ENCODE peak calls at places on chromosomes 12 and 14, in six cellular contexts. T is tibial nerve, U is foreskin keratinocyte, G is pancreas, F is stomach, P is spleen. Y is an unnamed sample.
A peak's percentile ranks its signal among the peaks of the same experiment; 100 is the strongest.

GRCh38 chr12:122473543-122474323 is 27.0 kb downstream of the ZCCHC8 start:
- DNase-seq in P (no peak), F (peak; percentile 23), G (no peak), U (peak; percentile 29), T (no peak), Y (no peak)

GRCh38 chr12:133181238-133181959 is at the start of gene ZNF268:
- DNase-seq in P (peak; percentile 95), F (peak; percentile 94), U (peak; percentile 84), T (peak; percentile 73), G (peak; percentile 95), Y (peak; percentile 93)

GRCh38 chr14:56555921-56556570 is 23.6 kb upstream of the TMEM260 start:
- DNase-seq in T (no peak), G (no peak), U (peak; percentile 37), F (no peak), P (no peak), Y (no peak)

GRCh38 chr14:51167587-51168219 is 72.3 kb upstream of the TMX1 start:
- DNase-seq in T (no peak), U (no peak), G (no peak), P (no peak), F (no peak), Y (no peak)

GRCh38 chr14:74348735-74349463 is 628 bp downstream of the VRTN start:
- DNase-seq in F (no peak), U (no peak), P (no peak), G (no peak), T (no peak), Y (no peak)

GRCh38 chr12:2291182-2291832 is 238.5 kb downstream of the CACNA1C start:
- DNase-seq in F (no peak), U (no peak), G (peak; percentile 27), P (no peak), T (no peak), Y (no peak)

GRCh38 chr12:91172051-91172450 is 10.6 kb downstream of the DCN start:
- DNase-seq in P (no peak), G (no peak), T (no peak), U (no peak), F (no peak), Y (no peak)

GRCh38 chr12:120725659-120726509 is at the start of gene ACADS:
- DNase-seq in F (peak; percentile 94), P (peak; percentile 98), T (peak; percentile 76), G (peak; percentile 92), U (peak; percentile 58), Y (peak; percentile 95)

GRCh38 chr12:119642986-119643385 is 24.9 kb upstream of the PRKAB1 start:
- DNase-seq in F (no peak), T (no peak), P (no peak), G (no peak), U (no peak), Y (no peak)

GRCh38 chr12:16349132-16349463 is 1.7 kb downstream of the MGST1 start:
- DNase-seq in U (peak; percentile 76), T (peak; percentile 58), G (peak; percentile 73), P (no peak), F (peak; percentile 73), Y (no peak)

GRCh38 chr12:103877934-103878510 is 37.0 kb upstream of the NT5DC3 start:
- DNase-seq in F (peak; percentile 57), G (peak; percentile 61), U (peak; percentile 73), P (no peak), T (no peak), Y (no peak)

GRCh38 chr12:80472912-80473500 is 29.0 kb downstream of the PTPRQ start:
- DNase-seq in F (no peak), U (peak; percentile 56), T (no peak), P (no peak), G (no peak), Y (no peak)

GRCh38 chr12:75705749-75706719 is 194.6 kb upstream of the KRR1 start:
- DNase-seq in T (no peak), U (peak; percentile 20), P (no peak), F (no peak), G (no peak), Y (no peak)

GRCh38 chr14:103552011-103552797 is 10.3 kb downstream of the BAG5 start:
- DNase-seq in P (no peak), U (peak; percentile 74), F (no peak), T (no peak), G (no peak), Y (no peak)

GRCh38 chr12:31021809-31022492 is 51.7 kb upstream of the DDX11 start:
- DNase-seq in G (no peak), P (no peak), F (no peak), U (no peak), T (no peak), Y (no peak)

GRCh38 chr12:4005851-4006400 is 132.7 kb upstream of the PARP11 start:
- DNase-seq in G (no peak), F (no peak), P (no peak), U (no peak), T (no peak), Y (no peak)

GRCh38 chr12:22981711-22982110 is 356.7 kb downstream of the ETNK1 start:
- DNase-seq in T (no peak), G (no peak), F (no peak), U (peak; percentile 29), P (no peak), Y (no peak)

DNA sequence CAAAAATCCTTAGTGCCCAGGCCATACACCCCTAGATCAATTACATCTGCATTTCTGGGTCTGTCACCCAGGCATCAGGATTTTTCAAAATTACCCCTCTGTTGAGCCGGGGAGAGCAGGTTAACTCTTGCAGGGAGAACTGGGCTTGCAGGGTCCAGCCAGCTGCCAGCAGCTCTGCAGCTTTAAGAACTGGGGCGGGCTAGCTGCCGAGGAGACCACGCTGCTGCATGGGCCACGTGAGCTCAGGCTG is at the start of gene DGLUCY:
- DNase-seq in T (no peak), F (peak; percentile 80), U (no peak), P (peak; percentile 96), G (no peak), Y (peak; percentile 86)
- H3K4me1 ChIP-seq in T (no peaks in the 10 kb centered on the region), F (peaks cover 50% of the 10 kb centered on the region), U (peaks cover 10% of the 10 kb centered on the region), P (peaks cover 29% of the 10 kb centered on the region), G (peaks cover 31% of the 10 kb centered on the region), Y (peaks cover 31% of the 10 kb centered on the region)

DNA sequence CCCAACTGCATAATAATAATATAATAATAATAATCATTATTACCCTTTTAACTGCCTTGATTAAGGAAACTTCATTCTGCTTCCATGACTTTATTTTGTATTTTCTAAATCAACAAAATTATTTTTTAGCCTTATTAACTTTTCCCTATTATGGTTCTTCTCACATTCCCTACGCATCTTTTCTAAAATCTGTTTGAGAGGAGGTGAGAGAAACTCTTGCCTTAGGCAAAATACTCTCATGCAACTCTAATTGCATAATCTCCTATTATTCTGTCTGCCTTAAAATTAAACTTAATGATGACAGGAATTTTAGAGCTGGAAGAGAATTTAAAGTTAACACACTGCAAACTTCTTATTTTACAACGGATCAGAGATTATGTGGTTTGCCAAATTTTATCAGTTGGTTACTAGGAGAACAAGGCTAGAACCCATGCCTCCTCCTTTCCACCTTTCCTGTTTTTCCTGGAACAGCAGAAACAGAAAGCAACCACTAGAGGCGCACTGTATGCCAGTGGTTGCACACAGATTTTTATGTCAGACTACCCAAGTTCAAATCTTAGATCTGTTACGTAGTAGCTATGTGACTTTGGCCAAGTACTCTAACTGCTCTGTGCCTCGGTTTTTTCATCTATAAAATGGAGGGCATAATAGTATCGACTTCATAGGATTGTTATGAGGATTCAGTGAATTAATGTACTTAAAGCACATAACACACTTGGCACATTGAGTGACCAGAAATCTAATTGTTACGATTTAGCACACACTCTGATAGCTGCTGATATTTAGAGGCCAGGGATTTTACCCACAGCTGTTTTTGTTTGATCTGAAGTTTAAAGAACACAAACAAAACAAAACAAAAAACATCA is 4.4 kb upstream of the BRMS1L start:
- DNase-seq in U (peak; percentile 45), G (no peak), P (no peak), T (no peak), F (no peak), Y (no peak)
- TF ChIP-seq CTCF in U (peak; percentile 77), G (peak; percentile 75), P (peak; percentile 50), T (peak; percentile 37), F (peak; percentile 70), Y (peak; percentile 55)

GRCh38 chr14:105531088-105531957 is 4.9 kb downstream of the TMEM121 start:
- DNase-seq in P (peak; percentile 76), G (no peak), U (no peak), T (no peak), F (no peak), Y (no peak)

GRCh38 chr14:105528197-105528858 is 1.9 kb downstream of the TMEM121 start:
- DNase-seq in P (peak; percentile 95), G (peak; percentile 82), T (peak; percentile 59), F (peak; percentile 83), U (peak; percentile 36), Y (peak; percentile 86)

GRCh38 chr14:105528859-105529505 is 2.6 kb downstream of the TMEM121 start:
- DNase-seq in T (no peak), U (no peak), G (no peak), F (no peak), P (peak; percentile 82), Y (peak; percentile 62)

GRCh38 chr14:105530446-105531087 is 4.2 kb downstream of the TMEM121 start:
- DNase-seq in F (no peak), T (no peak), U (no peak), G (no peak), P (no peak), Y (no peak)

DNA sequence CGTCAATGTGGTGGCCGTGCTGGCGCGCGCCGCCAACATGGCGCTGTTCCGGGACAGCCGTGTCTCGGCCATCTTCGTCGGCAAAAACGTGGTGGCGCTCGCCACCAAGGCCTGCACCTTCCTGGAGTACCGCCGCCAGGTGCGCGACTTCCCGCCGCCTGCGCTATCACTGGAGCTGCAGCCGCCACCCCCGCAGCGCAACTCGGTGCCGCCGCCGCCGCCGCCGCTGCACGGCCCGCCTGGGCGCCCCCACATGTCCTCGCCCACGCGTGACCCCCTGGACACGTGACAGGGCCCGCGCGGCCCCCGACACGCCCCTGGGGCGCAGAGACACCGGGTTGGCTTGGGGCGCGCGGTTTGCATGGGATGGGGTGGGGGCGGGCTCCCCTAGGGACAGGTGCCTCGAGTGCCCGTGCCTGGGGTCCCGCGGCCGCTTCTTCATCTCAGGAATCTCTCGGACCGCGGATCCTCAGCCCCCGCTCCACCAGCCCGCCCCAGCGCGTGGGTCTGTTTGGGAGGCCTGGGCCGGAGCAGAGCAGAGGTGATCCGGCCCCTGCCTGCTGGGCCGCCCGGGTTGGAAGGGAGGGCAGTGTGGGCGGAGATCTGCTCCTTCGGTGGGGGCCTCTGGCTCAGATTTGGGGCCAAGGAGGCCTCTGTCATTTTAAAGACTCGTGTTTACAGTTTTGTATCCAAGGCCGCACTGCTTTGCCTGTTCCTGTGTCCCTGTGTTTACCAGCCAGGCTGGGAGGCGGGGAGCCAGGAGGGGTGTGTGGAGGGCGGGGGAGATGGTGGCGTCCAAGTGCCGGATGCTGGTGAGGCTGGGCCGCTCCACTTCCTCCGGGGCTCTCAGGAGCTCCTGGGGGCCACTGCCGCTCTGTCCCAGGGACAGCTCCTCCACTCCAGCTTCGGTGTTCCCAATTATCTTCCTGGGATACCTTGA is 3.4 kb downstream of the TMEM121 start:
- DNase-seq in P (peak; percentile 89), G (no peak), F (peak; percentile 50), T (no peak), U (no peak), Y (peak; percentile 48)
- H3K4me1 ChIP-seq in P (peaks cover 30% of the 10 kb centered on the region), G (peaks cover 16% of the 10 kb centered on the region), F (peaks cover 46% of the 10 kb centered on the region), T (no peaks in the 10 kb centered on the region), U (no peaks in the 10 kb centered on the region), Y (peaks cover 29% of the 10 kb centered on the region)

GRCh38 chr14:102293784-102294183 is 11.2 kb downstream of the MOK start:
- DNase-seq in P (peak; percentile 24), T (no peak), G (no peak), U (no peak), F (no peak), Y (no peak)

GRCh38 chr14:102292446-102292845 is 12.5 kb downstream of the MOK start:
- DNase-seq in F (no peak), T (no peak), P (peak; percentile 6), U (no peak), G (no peak), Y (no peak)

GRCh38 chr14:102297436-102298170 is 7.4 kb downstream of the MOK start:
- DNase-seq in U (no peak), F (no peak), T (no peak), G (no peak), P (peak; percentile 57), Y (no peak)

GRCh38 chr14:102295301-102295700 is 9.7 kb downstream of the MOK start:
- DNase-seq in G (no peak), F (no peak), U (no peak), P (no peak), T (no peak), Y (no peak)
- TF ChIP-seq CTCF in G (no peak), F (no peak), U (peak; percentile 28), P (no peak), T (no peak), Y (no peak)